ENCODE peak calls at places on chromosomes 13 and 19, in six cellular contexts. G is aorta; S is esophagus squamous epithelium; N is heart left ventricle; H is Caco-2; P is CD8-positive, alpha-beta memory T cell. T is an unnamed sample. For H3K27me3 and H3K36me3, the result is how much of the 10 kb centered on the place peaks cover.

GRCh38 chr19:36026091-36026876 is 6.4 kb downstream of the CLIP3 start:
- DNase-seq in G (no peak), S (no peak), N (no peak), H (no peak), P (no peak), T (peak)

GRCh38 chr13:30020726-30021312 is 170.4 kb upstream of the UBL3 start:
- DNase-seq in G (no peak), S (no peak), N (no peak), H (no peak), P (no peak), T (no peak)

GRCh38 chr13:25977216-25977615 is 74.6 kb downstream of the SHISA2 start:
- DNase-seq in G (no peak), S (no peak), N (no peak), H (no peak), P (no peak), T (peak)

GRCh38 chr13:30141773-30142501 is 165.4 kb downstream of the KATNAL1 start:
- DNase-seq in G (no peak), S (no peak), N (no peak), H (no peak), P (no peak), T (no peak)

GRCh38 chr19:16849168-16849567 is 20.0 kb downstream of the SIN3B start:
- DNase-seq in G (no peak), S (no peak), N (no peak), H (no peak), P (no peak), T (no peak)

GRCh38 chr13:57630661-57631606 is 610 bp upstream of the PCDH17 start:
- DNase-seq in G (peak), S (no peak), N (peak), H (no peak), P (no peak), T (peak)

GRCh38 chr19:45575216-45575615 is 9.4 kb downstream of the OPA3 start:
- DNase-seq in G (no peak), S (no peak), N (no peak), H (no peak), P (no peak), T (no peak)

GRCh38 chr13:94947965-94948371 is 235.6 kb upstream of the SOX21 start:
- DNase-seq in G (no peak), S (no peak), N (no peak), H (no peak), P (no peak), T (no peak)

GRCh38 chr13:30119476-30119875 is 187.9 kb downstream of the KATNAL1 start:
- DNase-seq in G (no peak), S (no peak), N (no peak), H (no peak), P (no peak), T (no peak)

GRCh38 chr19:35524181-35524838 is 3.8 kb downstream of the SBSN start:
- DNase-seq in G (no peak), S (no peak), N (no peak), H (no peak), P (no peak), T (peak)

GRCh38 chr19:658916-659839 is 3.8 kb downstream of the RNF126 start:
- DNase-seq in G (no peak), S (no peak), N (peak), H (no peak), P (peak), T (no peak)

GRCh38 chr19:55688422-55689218 is 13.6 kb downstream of the EPN1 start:
- DNase-seq in G (peak), S (no peak), N (no peak), H (peak), P (no peak), T (peak)

GRCh38 chr19:41887711-41888382 is 4.9 kb downstream of the ARHGEF1 start:
- DNase-seq in G (no peak), S (no peak), N (no peak), H (peak), P (peak), T (peak)

GRCh38 chr19:11410682-11411081 is 8.4 kb downstream of the RGL3 start:
- DNase-seq in G (no peak), S (no peak), N (no peak), H (no peak), P (no peak), T (no peak)

GRCh38 chr13:51444922-51445321 is 7.9 kb downstream of the INTS6 start:
- DNase-seq in G (no peak), S (no peak), N (no peak), H (no peak), P (no peak), T (no peak)

GRCh38 chr19:20078696-20079095 is 896 bp downstream of the ZNF90 start:
- DNase-seq in G (peak), S (no peak), N (peak), H (no peak), P (no peak), T (peak)

GRCh38 chr13:50511877-50512332 is 331.6 kb downstream of the DLEU7 start:
- DNase-seq in G (no peak), S (no peak), N (no peak), H (no peak), P (no peak), T (no peak)

GRCh38 chr19:54319049-54319448 is 6.1 kb upstream of the LILRA5 start:
- DNase-seq in G (no peak), S (no peak), N (no peak), H (no peak), P (no peak), T (no peak)

GRCh38 chr19:15254547-15254946 is 22.3 kb upstream of the EPHX3 start:
- DNase-seq in G (no peak), S (no peak), N (no peak), H (no peak), P (no peak), T (no peak)

GRCh38 chr19:11377237-11377636 is 2.8 kb downstream of the SWSAP1 start:
- DNase-seq in G (no peak), S (no peak), N (no peak), H (no peak), P (no peak), T (no peak)

GRCh38 chr19:39696418-39696817 is 7.9 kb upstream of the LGALS14 start:
- DNase-seq in G (no peak), S (no peak), N (no peak), H (no peak), P (no peak), T (no peak)

GRCh38 chr13:50543767-50544166 is 299.7 kb downstream of the DLEU7 start:
- DNase-seq in G (peak), S (no peak), N (no peak), H (no peak), P (no peak), T (no peak)

GRCh38 chr13:95298169-95298940 is 2.9 kb downstream of the ABCC4 start:
- DNase-seq in G (peak), S (no peak), N (no peak), H (no peak), P (no peak), T (no peak)

GRCh38 chr13:94602467-94602866 is 810 bp downstream of the GPR180 start:
- DNase-seq in G (no peak), S (no peak), N (no peak), H (no peak), P (no peak), T (no peak)

GRCh38 chr13:44305845-44306244 is 67.8 kb upstream of the SERP2 start:
- DNase-seq in G (no peak), S (no peak), N (no peak), H (no peak), P (no peak), T (no peak)

GRCh38 chr13:73883162-73883561 is 251.0 kb downstream of the KLF12 start:
- DNase-seq in G (no peak), S (no peak), N (no peak), H (no peak), P (no peak), T (no peak)

GRCh38 chr19:18216789-18217188 is 9.4 kb downstream of the PDE4C start:
- DNase-seq in G (no peak), S (no peak), N (no peak), H (no peak), P (no peak), T (no peak)
- H3K4me3 ChIP-seq in G (no peak), S (no peak), N (no peak), H (no peak), P (no peak), T (no peak)

DNA sequence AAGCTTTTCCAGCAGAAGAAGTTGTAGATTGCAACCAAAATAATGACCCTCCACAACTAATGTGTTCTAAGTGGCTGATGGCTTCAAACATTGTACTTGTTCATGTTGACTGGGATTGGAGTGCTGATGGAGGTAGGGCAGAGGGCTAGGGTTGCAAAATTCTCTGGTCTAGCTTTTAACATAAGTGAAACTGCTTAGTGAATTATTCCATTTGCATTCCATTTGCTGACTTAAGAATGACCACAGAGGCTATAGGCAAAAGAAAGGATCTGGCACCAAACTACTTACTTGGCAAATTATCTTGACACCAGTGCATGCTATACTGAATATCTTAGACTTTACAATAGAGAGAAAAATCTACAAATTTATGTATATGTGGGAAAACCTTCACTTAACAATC is 287.0 kb downstream of the FGF9 start:
- DNase-seq in G (no peak), S (no peak), N (no peak), H (no peak), P (no peak), T (no peak)
- H3K27me3 ChIP-seq in G (under half), S (under half), N (under half), H (under half), P (under half), T (under half)

GRCh38 chr19:3656073-3656746 is 29.6 kb upstream of the CACTIN start:
- DNase-seq in G (no peak), S (no peak), N (no peak), H (no peak), P (no peak), T (no peak)
- H3K36me3 ChIP-seq in G (under half), S (under half), N (half or more), H (under half), P (under half), T (under half)

DNA sequence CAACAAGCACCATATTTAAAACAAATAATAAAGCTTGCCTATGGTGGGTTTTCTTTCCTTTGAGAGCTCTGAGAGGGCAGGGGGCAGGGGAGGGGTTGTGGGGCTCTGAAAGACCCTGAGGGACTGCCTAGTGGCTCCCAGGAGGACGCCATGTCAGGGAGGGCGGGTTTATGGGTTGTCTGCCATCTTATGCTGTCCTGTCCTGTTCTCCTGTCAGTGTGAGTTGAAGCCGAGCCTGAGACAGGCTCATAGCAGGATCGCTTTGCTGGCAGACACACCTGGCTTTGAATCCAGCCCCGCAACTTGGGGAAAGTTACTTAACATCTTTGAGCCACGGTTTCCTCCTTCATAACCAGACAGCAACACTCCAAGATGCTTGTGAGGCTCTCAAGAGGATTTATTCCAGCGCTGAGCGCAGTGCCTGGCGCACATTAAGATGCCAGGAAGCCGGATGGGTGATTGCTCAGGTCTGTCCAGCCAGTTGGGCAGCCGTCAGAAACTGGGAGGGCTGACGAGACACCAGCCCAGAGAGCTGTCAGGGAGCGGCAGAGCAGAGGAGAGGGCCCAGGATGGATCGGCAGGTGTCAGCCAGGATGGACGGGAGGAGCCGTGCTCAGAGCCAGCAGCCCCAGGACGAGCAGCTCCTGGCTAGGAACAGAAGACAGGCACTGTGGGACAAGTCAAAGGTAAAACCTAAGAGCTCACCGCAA is 36.8 kb upstream of the C1QTNF9 start:
- DNase-seq in G (no peak), S (no peak), N (no peak), H (no peak), P (no peak), T (no peak)
- H3K4me3 ChIP-seq in G (peak), S (peak), N (peak), H (no peak), P (peak), T (no peak)

GRCh38 chr19:13646758-13647157 is 117.6 kb upstream of the MRI1 start:
- DNase-seq in G (no peak), S (no peak), N (no peak), H (no peak), P (no peak), T (no peak)
- H3K27me3 ChIP-seq in G (under half), S (under half), N (under half), H (under half), P (under half), T (under half)

GRCh38 chr19:5947435-5947834 is 30.5 kb downstream of the RANBP3 start:
- DNase-seq in G (no peak), S (no peak), N (peak), H (no peak), P (no peak), T (no peak)

GRCh38 chr19:5942991-5943390 is 28.9 kb downstream of the CAPS start:
- DNase-seq in G (no peak), S (no peak), N (no peak), H (no peak), P (no peak), T (no peak)

GRCh38 chr19:5941673-5942072 is 27.6 kb downstream of the CAPS start:
- DNase-seq in G (no peak), S (no peak), N (no peak), H (no peak), P (no peak), T (no peak)

GRCh38 chr19:5940260-5941208 is 26.5 kb downstream of the CAPS start:
- DNase-seq in G (no peak), S (no peak), N (no peak), H (no peak), P (no peak), T (no peak)

GRCh38 chr19:5943623-5944022 is 29.6 kb downstream of the CAPS start:
- DNase-seq in G (no peak), S (no peak), N (no peak), H (no peak), P (no peak), T (no peak)
- H3K36me3 ChIP-seq in G (under half), S (under half), N (under half), H (under half), P (under half), T (under half)

GRCh38 chr13:28819748-28820098 is 416 bp upstream of the MTUS2 start:
- DNase-seq in G (peak), S (no peak), N (peak), H (peak), P (no peak), T (peak)
- H3K4me3 ChIP-seq in G (peak), S (peak), N (peak), H (peak), P (no peak), T (peak)

GRCh38 chr19:50832666-50833065 is 708 bp downstream of the KLK15 start:
- DNase-seq in G (no peak), S (no peak), N (no peak), H (no peak), P (no peak), T (no peak)
- H3K27me3 ChIP-seq in G (under half), S (under half), N (under half), H (under half), P (under half), T (under half)

DNA sequence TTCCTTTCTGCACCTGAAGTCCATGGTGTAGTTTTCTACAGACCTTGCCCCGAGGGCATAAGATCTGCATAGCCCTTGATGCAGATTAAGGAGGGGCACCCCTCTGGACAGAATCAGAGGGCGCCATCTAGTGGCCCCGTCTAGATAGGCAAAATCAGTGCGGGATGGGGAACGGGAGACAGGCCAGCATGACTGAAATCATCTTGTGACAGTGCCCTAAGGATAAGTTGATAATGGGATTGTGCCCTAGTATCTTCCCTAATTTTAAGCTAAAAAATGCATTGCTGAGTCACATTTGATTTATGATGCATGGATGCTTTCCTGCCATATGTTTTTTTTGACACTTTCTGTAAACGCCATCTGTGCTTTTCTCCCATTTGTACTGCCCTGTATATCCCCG is 19.1 kb upstream of the GPI start:
- DNase-seq in G (peak), S (no peak), N (peak), H (peak), P (peak), T (peak)
- H3K36me3 ChIP-seq in G (under half), S (under half), N (half or more), H (under half), P (under half), T (under half)

GRCh38 chr13:41428155-41428554 is 29.2 kb upstream of the RGCC start:
- DNase-seq in G (no peak), S (no peak), N (no peak), H (no peak), P (peak), T (peak)

GRCh38 chr13:41426047-41426446 is 31.3 kb upstream of the RGCC start:
- DNase-seq in G (no peak), S (no peak), N (no peak), H (no peak), P (no peak), T (peak)

GRCh38 chr13:41427700-41428099 is 29.6 kb upstream of the RGCC start:
- DNase-seq in G (no peak), S (no peak), N (no peak), H (no peak), P (no peak), T (peak)
- H3K4me3 ChIP-seq in G (no peak), S (peak), N (no peak), H (no peak), P (no peak), T (no peak)

T was measured in H7.